ENCODE peak calls at places on chromosomes 4 and X, in five cellular contexts. P, W, S, L and A are unnamed samples. For H3K27me3, the result is how much of the 10 kb centered on the place peaks cover.

GRCh38 chr4:3010577-3010976 is 47.2 kb downstream of the GRK4 start:
- DNase-seq in L (no peak), P (no peak), S (no peak), W (no peak), A (peak)

GRCh38 chrX:40303256-40304077 is 205.7 kb upstream of the BCOR start:
- DNase-seq in W (no peak), S (no peak), P (no peak), L (no peak), A (no peak)

GRCh38 chr4:84451546-84451945 is 47.5 kb downstream of the NKX6-1 start:
- DNase-seq in W (no peak), S (no peak), P (no peak), L (no peak), A (no peak)

GRCh38 chrX:56025872-56026571 is 206.1 kb upstream of the KLF8 start:
- DNase-seq in L (no peak), W (no peak), P (no peak), S (no peak), A (no peak)

GRCh38 chr4:184453402-184454160 is 20.8 kb downstream of the IRF2 start:
- DNase-seq in L (peak), P (no peak), S (no peak), W (no peak), A (peak)

GRCh38 chr4:42588909-42589308 is 68.0 kb downstream of the ATP8A1 start:
- DNase-seq in L (no peak), S (no peak), P (no peak), W (no peak), A (no peak)

GRCh38 chrX:43878902-43879526 is 3.2 kb downstream of the MAOB start:
- DNase-seq in L (no peak), P (no peak), W (no peak), S (no peak), A (no peak)

GRCh38 chrX:150450519-150451177 is 87.5 kb downstream of the MAMLD1 start:
- DNase-seq in L (no peak), P (no peak), S (no peak), W (no peak), A (no peak)

GRCh38 chrX:72475952-72476668 is 96.5 kb downstream of the HDAC8 start:
- DNase-seq in L (peak), W (no peak), S (no peak), P (no peak), A (no peak)

GRCh38 chrX:70168238-70169188 is 8.8 kb upstream of the DGAT2L6 start:
- DNase-seq in W (no peak), S (no peak), L (peak), P (no peak), A (peak)

GRCh38 chrX:125497667-125498066 is 178.0 kb downstream of the TEX13C start:
- DNase-seq in S (no peak), W (no peak), L (no peak), P (no peak), A (no peak)
- H3K27me3 ChIP-seq in S (under half), W (under half), L (under half), P (under half), A (under half)

GRCh38 chr4:104879367-104879766 is 267.3 kb upstream of the TET2 start:
- DNase-seq in S (no peak), W (no peak), L (peak), P (no peak), A (no peak)
- H3K27ac ChIP-seq in S (no peak), W (no peak), L (no peak), P (no peak), A (no peak)

DNA sequence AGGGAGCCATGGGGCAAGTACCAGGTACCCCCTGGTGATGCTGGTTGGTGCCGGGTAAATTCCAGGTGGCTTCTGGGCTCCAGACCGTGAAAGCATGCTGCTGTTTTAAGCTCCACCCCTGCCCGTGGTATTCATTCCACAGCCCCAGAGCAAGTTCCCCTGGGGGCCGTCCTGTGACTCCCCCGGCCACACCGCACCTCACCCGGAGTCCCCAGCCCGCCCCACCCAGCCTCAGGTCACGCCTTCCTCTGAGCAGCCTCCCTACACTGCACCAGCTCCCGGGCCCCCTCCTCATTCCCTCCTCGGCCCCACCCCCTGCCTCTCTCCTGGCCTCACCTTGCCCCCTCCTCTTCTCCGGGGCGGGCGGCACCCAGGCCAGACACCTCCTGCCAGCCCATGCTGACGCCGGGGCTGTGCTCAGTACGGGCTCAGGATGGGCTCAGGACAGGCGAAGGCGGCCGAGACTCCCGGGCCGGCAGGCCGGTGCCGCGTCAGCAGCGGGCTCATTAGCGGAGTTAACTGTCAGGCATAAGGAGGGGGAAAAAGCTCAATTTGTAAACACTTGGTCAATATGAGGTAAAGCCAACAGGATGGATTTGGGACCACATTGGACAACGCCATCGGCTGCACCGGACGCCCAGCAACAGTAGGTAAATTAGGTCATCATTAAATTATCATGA is 127.4 kb downstream of the FAM53A start:
- DNase-seq in W (no peak), P (no peak), L (no peak), S (no peak), A (no peak)
- H3K27me3 ChIP-seq in W (under half), P (under half), L (under half), S (half or more), A (under half)

DNA sequence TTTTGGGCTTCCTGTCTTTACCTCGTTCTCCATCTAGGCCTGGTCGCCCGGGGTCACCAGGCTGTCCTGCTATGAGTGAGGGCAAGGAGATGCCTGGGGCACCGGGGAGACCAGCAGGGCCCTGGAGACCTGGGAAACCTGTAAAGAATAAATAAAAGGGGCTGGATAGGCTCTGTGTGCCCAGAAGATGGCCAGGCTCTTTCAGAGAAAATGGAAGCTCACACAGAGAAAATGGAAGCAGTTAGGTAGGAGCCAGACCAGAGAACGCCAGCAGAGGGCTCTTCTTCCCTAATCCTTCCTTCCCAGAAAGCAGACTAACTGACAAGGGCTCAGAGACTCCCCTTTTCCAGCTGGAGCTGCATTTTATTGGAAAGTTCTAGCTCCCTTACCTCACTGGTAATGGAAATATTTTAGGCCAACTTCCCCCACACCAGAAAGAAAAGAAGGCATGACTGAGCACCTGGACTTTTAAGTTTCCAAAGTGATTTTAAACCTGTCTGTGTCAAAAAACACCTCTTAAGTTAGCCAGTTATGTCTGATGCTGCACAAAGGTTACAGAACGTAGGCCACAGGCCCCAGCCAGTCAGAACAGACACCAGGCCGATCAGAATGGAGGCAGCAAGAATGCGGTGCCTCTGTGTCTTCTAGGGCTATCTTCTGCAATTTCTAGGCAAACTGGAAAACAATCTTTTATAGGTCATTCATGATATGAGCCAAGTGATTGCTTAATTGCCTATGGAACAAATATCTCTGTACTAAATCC is 74.0 kb downstream of the ATG4A start:
- DNase-seq in P (no peak), W (no peak), L (peak), S (no peak), A (no peak)
- H3K27ac ChIP-seq in P (no peak), W (no peak), L (no peak), S (no peak), A (no peak)

GRCh38 chrX:49748211-49748956 is 52.6 kb upstream of the PAGE1 start:
- DNase-seq in W (no peak), P (no peak), L (no peak), S (no peak), A (no peak)
- H3K27me3 ChIP-seq in W (under half), P (under half), L (under half), S (under half), A (under half)

GRCh38 chrX:96373047-96373355 is 311.6 kb upstream of the DIAPH2 start:
- DNase-seq in L (no peak), S (no peak), W (no peak), P (no peak), A (no peak)
- H3K27ac ChIP-seq in L (no peak), S (no peak), W (no peak), P (no peak), A (no peak)